ENCODE peak calls at places on chromosomes 11 and 22, in four cellular contexts. H, W, J and L are unnamed samples.

GRCh38 chr11:73314121-73314948 is 6.3 kb downstream of the ARHGEF17 start:
- DNase-seq in J (no peak), W (no peak), H (no peak), L (peak; percentile 86)

GRCh38 chr11:47177229-47177845 is 658 bp upstream of the ARFGAP2 start:
- DNase-seq in H (peak; percentile 72), W (peak; percentile 76), J (peak; percentile 66), L (peak; percentile 91)

GRCh38 chr11:11420512-11420911 is 67.5 kb upstream of the CSNK2A3 start:
- DNase-seq in W (no peak), H (no peak), J (no peak), L (no peak)

GRCh38 chr22:25840883-25841282 is 98.9 kb downstream of the MYO18B start:
- DNase-seq in W (no peak), H (no peak), J (no peak), L (no peak)

GRCh38 chr22:32800158-32800557 is 1.3 kb upstream of the TIMP3 start:
- DNase-seq in W (no peak), J (no peak), H (no peak), L (no peak)

GRCh38 chr11:23767576-23767975 is 729.3 kb upstream of the LUZP2 start:
- DNase-seq in W (no peak), H (no peak), J (no peak), L (no peak)

GRCh38 chr11:129287920-129288319 is 87.7 kb upstream of the BARX2 start:
- DNase-seq in H (no peak), J (no peak), W (no peak), L (no peak)

GRCh38 chr11:118766035-118766434 is 24.9 kb downstream of the DDX6 start:
- DNase-seq in W (no peak), H (no peak), J (no peak), L (no peak)

GRCh38 chr22:38406617-38407016 is 48.4 kb downstream of the KCNJ4 start:
- DNase-seq in J (no peak), H (no peak), W (no peak), L (no peak)

GRCh38 chr11:102157219-102157618 is 47.0 kb downstream of the YAP1 start:
- DNase-seq in W (no peak), H (peak; percentile 62), J (no peak), L (peak; percentile 95)

GRCh38 chr11:2691991-2692841 is 7.6 kb downstream of the KCNQ1OT1 start:
- DNase-seq in W (no peak), J (no peak), H (no peak), L (no peak)

GRCh38 chr11:131311746-131312145 is 58.7 kb upstream of the NTM start:
- DNase-seq in J (no peak), W (no peak), H (no peak), L (no peak)

GRCh38 chr11:113562981-113563461 is 87.8 kb upstream of the DRD2 start:
- DNase-seq in H (no peak), J (no peak), W (no peak), L (no peak)

GRCh38 chr11:114178656-114179055 is 117.5 kb upstream of the NNMT start:
- DNase-seq in W (no peak), J (no peak), H (no peak), L (no peak)

GRCh38 chr11:106473089-106473722 is 395.7 kb downstream of the AASDHPPT start:
- DNase-seq in J (no peak), W (no peak), H (no peak), L (no peak)

GRCh38 chr22:19876314-19876940 is 21.8 kb upstream of the GNB1L start:
- DNase-seq in W (no peak), H (no peak), J (peak; percentile 42), L (no peak)